ENCODE peak calls at places on chromosomes 7 and 10, in four cellular contexts. L is CD4-positive, alpha-beta T cell; Z is RCC 7860; B is substantia nigra. U is an unnamed sample.

GRCh38 chr7:2512179-2512644 is 7.4 kb upstream of the LFNG start:
- DNase-seq in B (no peak), L (no peak), Z (no peak), U (no peak)

GRCh38 chr7:66697451-66698438 is 42.8 kb upstream of the RABGEF1 start:
- DNase-seq in Z (no peak), B (no peak), L (no peak), U (no peak)

GRCh38 chr7:47538846-47539311 is 43.0 kb downstream of the TNS3 start:
- DNase-seq in B (no peak), Z (peak; percentile 9), L (no peak), U (no peak)

GRCh38 chr7:81611040-81611439 is 158.8 kb downstream of the HGF start:
- DNase-seq in L (no peak), Z (no peak), B (no peak), U (no peak)

GRCh38 chr10:22491480-22491879 is 146.2 kb downstream of the SPAG6 start:
- DNase-seq in L (no peak), Z (no peak), B (no peak), U (no peak)

GRCh38 chr7:66859794-66860645 is 61.0 kb upstream of the TMEM248 start:
- DNase-seq in Z (no peak), L (no peak), B (no peak), U (no peak)

GRCh38 chr7:1137517-1138167 is 22.4 kb downstream of the ZFAND2A start:
- DNase-seq in Z (no peak), L (no peak), B (no peak), U (no peak)

GRCh38 chr10:34581871-34582532 is 233.1 kb downstream of the PARD3 start:
- DNase-seq in Z (peak; percentile 22), B (no peak), L (no peak), U (no peak)

GRCh38 chr10:89001024-89001423 is 10.4 kb downstream of the FAS start:
- DNase-seq in L (no peak), B (no peak), Z (no peak), U (no peak)

GRCh38 chr7:128876586-128876977 is 13.9 kb downstream of the ATP6V1F start:
- DNase-seq in Z (no peak), L (no peak), B (no peak), U (no peak)

GRCh38 chr10:13990918-13991317 is 339.8 kb downstream of the FRMD4A start:
- DNase-seq in L (no peak), Z (no peak), B (no peak), U (no peak)

GRCh38 chr10:133379152-133379800 is at the start of gene PAOX:
- DNase-seq in Z (peak; percentile 42), B (no peak), L (peak; percentile 57), U (peak; percentile 52)

GRCh38 chr10:34815174-34816066 is at the start of gene PARD3:
- DNase-seq in Z (peak; percentile 49), B (no peak), L (no peak), U (no peak)

GRCh38 chr10:110364531-110364937 is 59.8 kb upstream of the SMNDC1 start:
- DNase-seq in L (no peak), Z (peak; percentile 31), B (no peak), U (no peak)

GRCh38 chr7:39683216-39683845 is 60.0 kb downstream of the RALA start:
- DNase-seq in B (no peak), Z (no peak), L (no peak), U (no peak)

GRCh38 chr7:2698581-2699288 is 10.7 kb downstream of the AMZ1 start:
- DNase-seq in Z (no peak), L (peak; percentile 63), B (no peak), U (peak; percentile 60)

GRCh38 chr7:93146465-93147127 is 1.6 kb downstream of the SAMD9L start:
- DNase-seq in L (no peak), Z (no peak), B (no peak), U (no peak)

GRCh38 chr10:70513848-70514309 is 35.3 kb downstream of the PALD1 start:
- DNase-seq in L (no peak), Z (no peak), B (no peak), U (no peak)

GRCh38 chr7:25262586-25262985 is 34.3 kb upstream of the NPVF start:
- DNase-seq in B (no peak), L (no peak), Z (peak; percentile 88), U (no peak)

GRCh38 chr7:103150192-103150591 is 1.3 kb upstream of the NAPEPLD start:
- DNase-seq in L (no peak), B (no peak), Z (no peak), U (no peak)

GRCh38 chr10:101644002-101644401 is 51.0 kb downstream of the FBXW4 start:
- DNase-seq in Z (no peak), B (no peak), L (no peak), U (no peak)

GRCh38 chr7:97865104-97865503 is 7.1 kb downstream of the ASNS start:
- DNase-seq in B (no peak), Z (no peak), L (no peak), U (no peak)

GRCh38 chr10:88108115-88108610 is 244.7 kb downstream of the PTEN start:
- DNase-seq in B (no peak), L (no peak), Z (no peak), U (no peak)

GRCh38 chr7:151152935-151153513 is 14.5 kb downstream of the GBX1 start:
- DNase-seq in Z (no peak), L (no peak), B (no peak), U (no peak)

GRCh38 chr7:52500796-52501195 is 534.6 kb upstream of the POM121L12 start:
- DNase-seq in B (no peak), L (no peak), Z (no peak), U (no peak)

GRCh38 chr10:62233494-62234283 is 35.0 kb downstream of the RTKN2 start:
- DNase-seq in Z (no peak), B (no peak), L (no peak), U (no peak)

GRCh38 chr7:47143344-47143743 is 438.6 kb downstream of the TNS3 start:
- DNase-seq in L (no peak), Z (no peak), B (no peak), U (no peak)

GRCh38 chr10:98259606-98260319 is 8.2 kb downstream of the LOXL4 start:
- DNase-seq in B (no peak), Z (no peak), L (no peak), U (no peak)

GRCh38 chr10:113301342-113301984 is 251.4 kb upstream of the HABP2 start:
- DNase-seq in L (no peak), Z (no peak), B (no peak), U (no peak)

GRCh38 chr7:31022726-31023125 is 29.4 kb upstream of the ADCYAP1R1 start:
- DNase-seq in Z (no peak), B (no peak), L (no peak), U (no peak)

GRCh38 chr10:80462986-80463741 is 9.1 kb downstream of the TSPAN14 start:
- DNase-seq in B (no peak), L (no peak), Z (peak; percentile 17), U (no peak)

GRCh38 chr10:124253006-124253405 is 159.6 kb upstream of the CHST15 start:
- DNase-seq in Z (no peak), B (no peak), L (no peak), U (no peak)

GRCh38 chr10:69425513-69426298 is 9.0 kb upstream of the TACR2 start:
- DNase-seq in B (no peak), Z (no peak), L (no peak), U (peak; percentile 54)

GRCh38 chr7:71271203-71271602 is 139.3 kb downstream of the GALNT17 start:
- DNase-seq in Z (no peak), B (no peak), L (no peak), U (no peak)

GRCh38 chr10:29685506-29685905 is 50.7 kb upstream of the SVIL start:
- DNase-seq in Z (no peak), B (no peak), L (no peak), U (no peak)

GRCh38 chr7:98990356-98990755 is 112.0 kb downstream of the TRRAP start:
- DNase-seq in B (no peak), L (no peak), Z (no peak), U (no peak)

GRCh38 chr7:3005257-3005656 is 38.4 kb downstream of the CARD11 start:
- DNase-seq in B (no peak), Z (no peak), L (no peak), U (no peak)

GRCh38 chr10:12608761-12609160 is 259.4 kb downstream of the CAMK1D start:
- DNase-seq in B (no peak), Z (no peak), L (no peak), U (no peak)

GRCh38 chr7:128919881-128920789 is 9.6 kb upstream of the KCP start:
- DNase-seq in Z (no peak), B (no peak), L (no peak), U (no peak)